ENCODE peak calls at places on chromosome 19, in four cellular contexts. B, F, R and L are unnamed samples.

GRCh38 chr19:16117594-16118033 is 5.9 kb downstream of the RAB8A start:
- DNase-seq in R (peak), F (no peak), B (no peak), L (no peak)

GRCh38 chr19:18297308-18297707 is 15.9 kb upstream of the JUND start:
- DNase-seq in R (no peak), F (no peak), B (no peak), L (peak)

GRCh38 chr19:49579947-49580263 is 451 bp downstream of the NOSIP start:
- DNase-seq in R (no peak), B (no peak), F (no peak), L (no peak)

GRCh38 chr19:34149873-34150272 is 22.4 kb upstream of the LSM14A start:
- DNase-seq in F (no peak), R (no peak), B (no peak), L (no peak)

GRCh38 chr19:37572203-37572602 is 22.4 kb downstream of the ZNF571 start:
- DNase-seq in F (no peak), R (no peak), B (peak), L (peak)

GRCh38 chr19:55069137-55069858 is 6.3 kb upstream of the RDH13 start:
- DNase-seq in B (peak), F (no peak), R (peak), L (no peak)

GRCh38 chr19:58154287-58154678 is 3.7 kb upstream of the ZNF329 start:
- DNase-seq in R (peak), F (peak), B (peak), L (peak)

GRCh38 chr19:17473041-17473440 is 2.7 kb downstream of the SLC27A1 start:
- DNase-seq in B (peak), R (no peak), F (no peak), L (peak)

GRCh38 chr19:28397311-28397710 is 815.6 kb downstream of the UQCRFS1 start:
- DNase-seq in F (no peak), B (no peak), R (no peak), L (no peak)

GRCh38 chr19:33304760-33305647 is 2.7 kb upstream of the CEBPA start:
- DNase-seq in F (no peak), B (no peak), R (peak), L (no peak)

GRCh38 chr19:33879818-33880575 is 83.3 kb downstream of the KCTD15 start:
- DNase-seq in F (peak), R (no peak), B (no peak), L (no peak)

GRCh38 chr19:16069813-16070365 is 6.4 kb upstream of the TPM4 start:
- DNase-seq in B (peak), F (no peak), R (no peak), L (no peak)

GRCh38 chr19:19630426-19630825 is 2.4 kb upstream of the LPAR2 start:
- DNase-seq in F (no peak), R (no peak), B (no peak), L (no peak)

GRCh38 chr19:45058622-45059159 is 17.6 kb downstream of the ZNF296 start:
- DNase-seq in R (no peak), B (no peak), F (no peak), L (no peak)

GRCh38 chr19:50720181-50720920 is 749 bp upstream of the SHANK1 start:
- DNase-seq in F (no peak), B (no peak), R (no peak), L (no peak)

GRCh38 chr19:20840371-20840770 is 64.3 kb downstream of the ZNF66 start:
- DNase-seq in B (peak), R (no peak), F (no peak), L (no peak)

GRCh38 chr19:16649734-16650133 is 10.2 kb downstream of the SMIM7 start:
- DNase-seq in R (no peak), F (no peak), B (no peak), L (no peak)

GRCh38 chr19:29308977-29309520 is 96.1 kb upstream of the UQCRFS1 start:
- DNase-seq in F (no peak), B (no peak), R (no peak), L (no peak)

GRCh38 chr19:33442706-33443105 is 69.2 kb downstream of the CEBPG start:
- DNase-seq in B (no peak), F (no peak), R (no peak), L (no peak)

DNA sequence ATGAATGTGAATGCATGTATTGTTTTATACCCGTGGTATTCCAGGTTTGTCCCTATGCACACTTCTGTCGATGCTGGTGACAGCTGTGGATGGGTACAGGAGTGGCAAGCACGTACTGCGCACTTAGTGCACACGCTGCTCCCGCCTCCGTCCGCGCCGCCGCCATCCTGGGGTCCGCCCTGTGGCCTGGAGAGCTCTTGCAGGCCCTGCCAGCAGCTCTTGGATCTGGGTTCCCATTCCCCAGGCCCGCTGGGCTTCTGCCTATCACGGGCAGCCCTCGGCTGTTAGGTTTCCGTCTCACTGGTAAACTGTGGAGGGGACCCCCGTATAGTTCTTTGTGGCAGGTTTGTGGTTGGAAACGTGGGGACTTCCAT is 4.0 kb downstream of the GNA11 start:
- DNase-seq in B (peak), F (peak), R (peak), L (peak)
- TF ChIP-seq CTCF in B (no peak), F (no peak), R (no peak), L (no peak)

GRCh38 chr19:46661020-46661731 is at the start of gene DACT3:
- DNase-seq in R (peak), F (peak), B (peak), L (peak)
- TF ChIP-seq CTCF in R (no peak), F (no peak), B (no peak), L (no peak)

DNA sequence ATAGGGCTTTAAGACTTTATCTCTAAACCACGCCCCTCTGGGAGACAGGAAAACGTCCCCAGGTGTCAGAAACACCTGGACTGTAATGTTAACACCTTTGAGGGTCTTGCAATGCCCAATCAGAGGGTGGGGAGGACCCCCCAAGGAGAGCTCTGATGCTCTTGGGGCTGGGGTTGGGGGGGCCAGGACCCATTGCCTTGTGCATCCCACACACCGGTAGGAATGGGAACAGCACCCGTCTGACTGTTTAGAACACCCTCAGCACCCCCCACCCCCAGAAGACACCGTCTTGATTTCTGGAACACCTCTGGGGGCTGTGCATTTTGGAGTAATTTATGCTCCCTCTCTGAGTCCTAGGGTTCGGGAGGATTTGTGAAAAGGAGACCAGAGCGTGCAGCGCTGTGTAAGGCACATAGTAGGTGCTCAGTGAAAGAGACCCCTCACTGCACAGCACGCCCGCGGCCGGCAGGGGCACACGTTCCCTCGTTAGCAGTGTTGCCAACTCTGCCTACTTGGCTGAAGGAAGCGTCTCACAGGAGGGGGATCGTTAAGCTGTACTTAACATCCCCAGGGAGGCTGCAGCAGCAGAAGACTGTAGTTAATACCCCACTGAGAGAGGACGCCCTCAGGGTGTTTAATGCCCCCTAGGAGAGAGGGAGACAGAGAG is 2.8 kb upstream of the ERFL start:
- DNase-seq in R (peak), B (no peak), F (no peak), L (no peak)
- TF ChIP-seq CTCF in R (no peak), B (peak), F (no peak), L (peak)

GRCh38 chr19:31018951-31019350 is 330.3 kb downstream of the TSHZ3 start:
- DNase-seq in R (no peak), B (no peak), F (no peak), L (peak)
- TF ChIP-seq CTCF in R (no peak), B (no peak), F (no peak), L (no peak)

GRCh38 chr19:4266253-4267000 is 12.6 kb upstream of the SHD start:
- DNase-seq in F (no peak), R (no peak), B (no peak), L (no peak)

GRCh38 chr19:4264812-4265211 is 14.3 kb upstream of the SHD start:
- DNase-seq in F (no peak), B (no peak), R (no peak), L (no peak)

GRCh38 chr19:4267101-4267900 is 11.8 kb upstream of the SHD start:
- DNase-seq in F (peak), R (peak), B (peak), L (peak)

GRCh38 chr19:4268816-4269430 is 10.1 kb upstream of the SHD start:
- DNase-seq in F (no peak), B (no peak), R (no peak), L (no peak)

GRCh38 chr19:4267901-4268815 is 10.9 kb upstream of the SHD start:
- DNase-seq in B (no peak), R (peak), F (no peak), L (no peak)
- TF ChIP-seq CTCF in B (no peak), R (no peak), F (no peak), L (no peak)